ENCODE peak calls at places on chromosomes 5 and 9, in six cellular contexts. One of them, this sample, is unnamed.

GRCh38 chr5:131749138-131749537 is 47.7 kb downstream of the FNIP1 start:
- DNase-seq in prostate gland: no peak
- DNase-seq in right atrium auricular region: no peak
- DNase-seq in coronary artery: no peak
- DNase-seq in heart right ventricle: no peak
- DNase-seq in GM23338: no peak
- DNase-seq in this sample: no peak

GRCh38 chr9:34562136-34562745 is 27.3 kb downstream of the CNTFR start:
- DNase-seq in prostate gland: no peak
- DNase-seq in right atrium auricular region: no peak
- DNase-seq in coronary artery: no peak
- DNase-seq in heart right ventricle: no peak
- DNase-seq in GM23338: peak
- DNase-seq in this sample: no peak

GRCh38 chr9:6686396-6686795 is 40.9 kb upstream of the GLDC start:
- DNase-seq in prostate gland: no peak
- DNase-seq in right atrium auricular region: no peak
- DNase-seq in coronary artery: no peak
- DNase-seq in heart right ventricle: no peak
- DNase-seq in GM23338: no peak
- DNase-seq in this sample: no peak

GRCh38 chr5:84130006-84130580 is 254.6 kb downstream of the EDIL3 start:
- DNase-seq in prostate gland: no peak
- DNase-seq in right atrium auricular region: no peak
- DNase-seq in coronary artery: no peak
- DNase-seq in heart right ventricle: no peak
- DNase-seq in GM23338: no peak
- DNase-seq in this sample: no peak

GRCh38 chr9:95511232-95511951 is 5.4 kb downstream of the PTCH1 start:
- DNase-seq in prostate gland: peak
- DNase-seq in right atrium auricular region: no peak
- DNase-seq in coronary artery: peak
- DNase-seq in heart right ventricle: no peak
- DNase-seq in GM23338: peak
- DNase-seq in this sample: no peak

GRCh38 chr5:28648108-28648507 is 1609.7 kb upstream of the CDH9 start:
- DNase-seq in prostate gland: no peak
- DNase-seq in right atrium auricular region: no peak
- DNase-seq in coronary artery: no peak
- DNase-seq in heart right ventricle: no peak
- DNase-seq in GM23338: peak
- DNase-seq in this sample: no peak

GRCh38 chr5:56303511-56303910 is 70.4 kb upstream of the ANKRD55 start:
- DNase-seq in prostate gland: no peak
- DNase-seq in right atrium auricular region: no peak
- DNase-seq in coronary artery: no peak
- DNase-seq in heart right ventricle: no peak
- DNase-seq in GM23338: no peak
- DNase-seq in this sample: no peak

GRCh38 chr5:128035689-128036088 is 47.9 kb upstream of the SLC12A2 start:
- DNase-seq in prostate gland: no peak
- DNase-seq in right atrium auricular region: no peak
- DNase-seq in coronary artery: no peak
- DNase-seq in heart right ventricle: no peak
- DNase-seq in GM23338: no peak
- DNase-seq in this sample: no peak

GRCh38 chr9:10045598-10045997 is 567.2 kb downstream of the PTPRD start:
- DNase-seq in prostate gland: no peak
- DNase-seq in right atrium auricular region: no peak
- DNase-seq in coronary artery: no peak
- DNase-seq in heart right ventricle: no peak
- DNase-seq in GM23338: peak
- DNase-seq in this sample: no peak

GRCh38 chr5:137142371-137143243 is 356.5 kb downstream of the SPOCK1 start:
- DNase-seq in prostate gland: no peak
- DNase-seq in right atrium auricular region: peak
- DNase-seq in coronary artery: no peak
- DNase-seq in heart right ventricle: peak
- DNase-seq in GM23338: no peak
- DNase-seq in this sample: peak

GRCh38 chr5:173313311-173313710 is 14.9 kb downstream of the STC2 start:
- DNase-seq in prostate gland: no peak
- DNase-seq in right atrium auricular region: no peak
- DNase-seq in coronary artery: no peak
- DNase-seq in heart right ventricle: no peak
- DNase-seq in GM23338: no peak
- DNase-seq in this sample: no peak

GRCh38 chr5:1152156-1152555 is 40.3 kb upstream of the SLC12A7 start:
- DNase-seq in prostate gland: no peak
- DNase-seq in right atrium auricular region: no peak
- DNase-seq in coronary artery: no peak
- DNase-seq in heart right ventricle: peak
- DNase-seq in GM23338: no peak
- DNase-seq in this sample: no peak

GRCh38 chr5:95969646-95970358 is 8.2 kb upstream of the ELL2 start:
- DNase-seq in prostate gland: no peak
- DNase-seq in right atrium auricular region: no peak
- DNase-seq in coronary artery: no peak
- DNase-seq in heart right ventricle: no peak
- DNase-seq in GM23338: no peak
- DNase-seq in this sample: no peak

GRCh38 chr5:132491368-132492364 is 1.1 kb upstream of the IRF1 start:
- DNase-seq in prostate gland: no peak
- DNase-seq in right atrium auricular region: peak
- DNase-seq in coronary artery: peak
- DNase-seq in heart right ventricle: no peak
- DNase-seq in GM23338: peak
- DNase-seq in this sample: no peak

GRCh38 chr5:758698-759053 is 25.9 kb downstream of the ZDHHC11B start:
- DNase-seq in prostate gland: no peak
- DNase-seq in right atrium auricular region: no peak
- DNase-seq in coronary artery: peak
- DNase-seq in heart right ventricle: no peak
- DNase-seq in GM23338: no peak
- DNase-seq in this sample: peak

GRCh38 chr5:52807037-52807436 is 19.3 kb downstream of the ITGA1 start:
- DNase-seq in prostate gland: no peak
- DNase-seq in right atrium auricular region: no peak
- DNase-seq in coronary artery: no peak
- DNase-seq in heart right ventricle: no peak
- DNase-seq in GM23338: no peak
- DNase-seq in this sample: no peak

GRCh38 chr9:111187376-111187775 is 142.6 kb downstream of the OR2K2 start:
- DNase-seq in prostate gland: no peak
- DNase-seq in right atrium auricular region: no peak
- DNase-seq in coronary artery: no peak
- DNase-seq in heart right ventricle: no peak
- DNase-seq in GM23338: no peak
- DNase-seq in this sample: no peak

GRCh38 chr5:141945511-141946024 is 12.4 kb downstream of the PCDH12 start:
- DNase-seq in prostate gland: no peak
- DNase-seq in right atrium auricular region: no peak
- DNase-seq in coronary artery: no peak
- DNase-seq in heart right ventricle: peak
- DNase-seq in GM23338: peak
- DNase-seq in this sample: peak
- H3K27ac ChIP-seq in prostate gland: no peak
- H3K27ac ChIP-seq in right atrium auricular region: no peak
- H3K27ac ChIP-seq in coronary artery: no peak
- H3K27ac ChIP-seq in heart right ventricle: no peak
- H3K27ac ChIP-seq in GM23338: no peak
- H3K27ac ChIP-seq in this sample: no peak

GRCh38 chr9:92971121-92971520 is 23.8 kb downstream of the FGD3 start:
- DNase-seq in prostate gland: no peak
- DNase-seq in right atrium auricular region: peak
- DNase-seq in coronary artery: no peak
- DNase-seq in heart right ventricle: no peak
- DNase-seq in GM23338: no peak
- DNase-seq in this sample: no peak
- H3K4me3 ChIP-seq in prostate gland: no peak
- H3K4me3 ChIP-seq in right atrium auricular region: no peak
- H3K4me3 ChIP-seq in coronary artery: no peak
- H3K4me3 ChIP-seq in heart right ventricle: no peak
- H3K4me3 ChIP-seq in GM23338: no peak
- H3K4me3 ChIP-seq in this sample: no peak

GRCh38 chr5:14581891-14582796 is 552 bp downstream of the OTULINL start:
- DNase-seq in prostate gland: peak
- DNase-seq in right atrium auricular region: no peak
- DNase-seq in coronary artery: no peak
- DNase-seq in heart right ventricle: peak
- DNase-seq in GM23338: peak
- DNase-seq in this sample: peak
- TF ChIP-seq CTCF in prostate gland: peak
- TF ChIP-seq CTCF in right atrium auricular region: no peak
- TF ChIP-seq CTCF in coronary artery: no peak
- TF ChIP-seq CTCF in heart right ventricle: peak
- TF ChIP-seq CTCF in GM23338: no peak
- TF ChIP-seq CTCF in this sample: no peak

GRCh38 chr9:131104016-131104740 is 7.8 kb downstream of the AIF1L start:
- DNase-seq in prostate gland: no peak
- DNase-seq in right atrium auricular region: no peak
- DNase-seq in coronary artery: no peak
- DNase-seq in heart right ventricle: no peak
- DNase-seq in GM23338: peak
- DNase-seq in this sample: no peak

GRCh38 chr9:131103535-131103934 is 7.2 kb downstream of the AIF1L start:
- DNase-seq in prostate gland: no peak
- DNase-seq in right atrium auricular region: no peak
- DNase-seq in coronary artery: no peak
- DNase-seq in heart right ventricle: no peak
- DNase-seq in GM23338: no peak
- DNase-seq in this sample: no peak

GRCh38 chr9:131107760-131108159 is 11.4 kb downstream of the AIF1L start:
- DNase-seq in prostate gland: no peak
- DNase-seq in right atrium auricular region: no peak
- DNase-seq in coronary artery: no peak
- DNase-seq in heart right ventricle: peak
- DNase-seq in GM23338: no peak
- DNase-seq in this sample: no peak

GRCh38 chr9:131103024-131103423 is 6.7 kb downstream of the AIF1L start:
- DNase-seq in prostate gland: no peak
- DNase-seq in right atrium auricular region: no peak
- DNase-seq in coronary artery: no peak
- DNase-seq in heart right ventricle: no peak
- DNase-seq in GM23338: no peak
- DNase-seq in this sample: no peak

DNA sequence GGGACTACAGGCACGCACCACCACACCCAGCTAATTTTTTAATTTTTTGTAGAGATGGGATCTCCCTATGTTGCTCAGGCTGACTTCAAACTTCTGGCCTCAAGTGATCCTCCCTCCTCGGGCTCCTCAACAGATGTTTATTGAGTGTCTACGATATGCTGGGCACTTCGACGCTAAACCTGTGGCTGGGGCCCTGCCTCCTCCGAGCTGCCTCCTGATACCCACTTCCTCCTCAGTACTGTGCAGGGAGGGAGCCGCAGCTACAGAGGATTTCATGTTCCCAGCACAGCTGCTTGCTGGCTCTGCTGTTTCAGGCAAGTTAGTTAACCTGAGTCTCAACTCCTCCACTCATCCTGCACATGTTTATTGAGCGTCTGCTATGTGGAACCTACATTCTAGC is 9.6 kb downstream of the AIF1L start:
- DNase-seq in prostate gland: no peak
- DNase-seq in right atrium auricular region: no peak
- DNase-seq in coronary artery: no peak
- DNase-seq in heart right ventricle: no peak
- DNase-seq in GM23338: no peak
- DNase-seq in this sample: no peak
- H3K27ac ChIP-seq in prostate gland: no peak
- H3K27ac ChIP-seq in right atrium auricular region: no peak
- H3K27ac ChIP-seq in coronary artery: no peak
- H3K27ac ChIP-seq in heart right ventricle: no peak
- H3K27ac ChIP-seq in GM23338: no peak
- H3K27ac ChIP-seq in this sample: no peak

DNA sequence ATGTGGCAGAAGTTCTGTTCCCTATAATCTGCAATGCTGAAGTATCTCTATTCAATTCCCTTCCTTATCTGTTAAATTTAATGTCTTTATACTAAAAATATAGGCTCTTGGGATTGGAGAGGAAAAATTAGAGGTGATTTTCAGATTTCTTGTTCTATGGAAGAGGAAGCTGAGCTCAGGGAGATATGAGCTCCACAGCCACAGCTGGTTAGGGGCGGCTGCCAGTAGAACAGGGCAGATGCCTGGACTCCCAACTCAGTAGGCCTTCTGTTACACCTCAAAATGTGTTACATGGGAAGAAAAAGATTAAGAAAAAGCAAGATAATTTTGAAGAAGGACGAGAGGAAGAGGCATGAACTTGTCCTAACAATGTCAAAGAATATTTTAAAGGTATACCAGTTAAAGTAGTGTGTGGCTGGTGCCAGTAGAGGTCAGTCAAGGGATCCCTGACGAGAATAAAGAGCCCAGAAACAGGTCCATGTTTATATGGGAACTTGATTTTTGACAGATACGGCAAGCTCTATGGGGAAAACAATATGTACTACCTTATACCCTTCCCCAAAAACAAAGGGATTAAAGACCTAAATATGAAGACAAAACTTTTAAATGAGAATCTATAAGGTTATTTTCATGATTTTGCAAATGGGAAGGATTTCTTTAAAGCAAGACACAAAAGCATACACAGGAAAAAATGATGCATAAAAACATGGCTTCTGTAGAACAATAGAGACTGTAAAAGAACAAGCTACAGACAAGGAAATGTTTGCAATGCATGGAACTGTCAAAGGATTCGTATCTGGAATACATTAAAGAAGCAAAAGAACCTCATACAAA is 28.7 kb downstream of the DNAJC21 start:
- DNase-seq in prostate gland: no peak
- DNase-seq in right atrium auricular region: no peak
- DNase-seq in coronary artery: no peak
- DNase-seq in heart right ventricle: no peak
- DNase-seq in GM23338: peak
- DNase-seq in this sample: no peak
- H3K4me3 ChIP-seq in prostate gland: no peak
- H3K4me3 ChIP-seq in right atrium auricular region: no peak
- H3K4me3 ChIP-seq in coronary artery: no peak
- H3K4me3 ChIP-seq in heart right ventricle: no peak
- H3K4me3 ChIP-seq in GM23338: no peak
- H3K4me3 ChIP-seq in this sample: no peak

GRCh38 chr5:175059687-175060194 is 335.4 kb downstream of the MSX2 start:
- DNase-seq in prostate gland: no peak
- DNase-seq in right atrium auricular region: no peak
- DNase-seq in coronary artery: no peak
- DNase-seq in heart right ventricle: peak
- DNase-seq in GM23338: peak
- DNase-seq in this sample: peak
- TF ChIP-seq CTCF in prostate gland: no peak
- TF ChIP-seq CTCF in right atrium auricular region: no peak
- TF ChIP-seq CTCF in coronary artery: no peak
- TF ChIP-seq CTCF in heart right ventricle: peak
- TF ChIP-seq CTCF in GM23338: peak
- TF ChIP-seq CTCF in this sample: no peak